ENCODE peak calls at places on chromosomes 3 and 15, in nine cellular contexts. C, F, K, L, G, U, P, O and N are unnamed samples.

GRCh38 chr3:123678108-123678511 is 93.3 kb upstream of the HACD2 start:
- DNase-seq in G (no peak), C (no peak), P (no peak), L (no peak), F (no peak), K (no peak), U (no peak), O (no peak), N (no peak)

GRCh38 chr15:23035964-23036566 is 3.3 kb downstream of the TUBGCP5 start:
- DNase-seq in O (peak; percentile 29), L (peak; percentile 75), P (no peak), C (peak; percentile 58), K (peak; percentile 36), U (no peak), F (no peak), G (no peak), N (peak; percentile 33)

GRCh38 chr3:124650798-124651197 is 79.5 kb upstream of the UMPS start:
- DNase-seq in L (no peak), G (no peak), O (no peak), K (no peak), U (no peak), P (no peak), C (no peak), F (no peak), N (no peak)

GRCh38 chr15:76147906-76148553 is 88.2 kb downstream of the TMEM266 start:
- DNase-seq in U (peak; percentile 61), F (no peak), K (peak; percentile 68), G (peak; percentile 60), O (peak; percentile 57), C (peak; percentile 41), L (peak; percentile 84), P (peak; percentile 64), N (no peak)

GRCh38 chr3:43455233-43455632 is 166.6 kb downstream of the ANO10 start:
- DNase-seq in O (no peak), P (no peak), G (no peak), L (peak; percentile 37), U (no peak), F (no peak), C (no peak), K (no peak), N (peak; percentile 13)

GRCh38 chr3:171640520-171641412 is 169.5 kb downstream of the PLD1 start:
- DNase-seq in P (no peak), F (peak; percentile 23), G (no peak), U (no peak), O (no peak), K (no peak), L (no peak), C (no peak), N (no peak)

GRCh38 chr15:62133141-62133540 is 31.9 kb downstream of the C2CD4B start:
- DNase-seq in U (no peak), P (no peak), G (no peak), F (no peak), K (no peak), C (no peak), L (no peak), O (no peak), N (no peak)

GRCh38 chr3:172749201-172749965 is 1.1 kb upstream of the ECT2 start:
- DNase-seq in L (no peak), O (no peak), P (no peak), K (peak; percentile 39), F (no peak), G (no peak), U (no peak), C (no peak), N (no peak)

GRCh38 chr3:73245459-73245858 is 184.0 kb downstream of the EBLN2 start:
- DNase-seq in K (no peak), P (no peak), L (no peak), F (no peak), G (no peak), U (no peak), C (peak; percentile 67), O (no peak), N (no peak)

GRCh38 chr3:87298111-87298718 is 21.8 kb upstream of the POU1F1 start:
- DNase-seq in F (no peak), G (no peak), L (peak; percentile 16), O (no peak), C (no peak), P (no peak), U (no peak), K (no peak), N (no peak)

GRCh38 chr3:102665183-102665582 is 230.4 kb downstream of the ZPLD1 start:
- DNase-seq in C (no peak), F (no peak), P (no peak), U (no peak), G (no peak), K (no peak), L (no peak), O (no peak), N (no peak)

GRCh38 chr3:184117649-184118048 is 17.5 kb upstream of the EIF2B5 start:
- DNase-seq in U (no peak), K (no peak), C (no peak), O (no peak), F (no peak), G (no peak), L (no peak), P (no peak), N (no peak)

GRCh38 chr3:99626415-99626788 is 12.0 kb upstream of the COL8A1 start:
- DNase-seq in F (no peak), K (no peak), P (no peak), O (no peak), U (no peak), G (no peak), C (no peak), L (no peak), N (no peak)

GRCh38 chr15:41506796-41507341 is 6.8 kb downstream of the LTK start:
- DNase-seq in F (no peak), G (no peak), K (no peak), C (peak; percentile 31), U (no peak), P (no peak), O (no peak), L (no peak), N (no peak)

GRCh38 chr3:170321326-170322034 is 36.0 kb upstream of the SKIL start:
- DNase-seq in G (no peak), L (no peak), F (no peak), P (no peak), K (no peak), U (no peak), C (peak; percentile 82), O (no peak), N (no peak)

GRCh38 chr3:134710313-134710680 is 59.5 kb upstream of the KY start:
- DNase-seq in F (no peak), U (no peak), K (no peak), L (no peak), G (no peak), P (no peak), O (no peak), C (no peak), N (no peak)

GRCh38 chr3:190281308-190282051 is 40.8 kb downstream of the CLDN1 start:
- DNase-seq in P (no peak), F (no peak), U (no peak), L (no peak), O (no peak), G (no peak), K (no peak), C (peak; percentile 43), N (no peak)

GRCh38 chr15:79090487-79091203 is at the start of gene RASGRF1:
- DNase-seq in C (no peak), L (no peak), G (peak; percentile 33), K (no peak), P (no peak), U (no peak), O (no peak), F (no peak), N (no peak)

DNA sequence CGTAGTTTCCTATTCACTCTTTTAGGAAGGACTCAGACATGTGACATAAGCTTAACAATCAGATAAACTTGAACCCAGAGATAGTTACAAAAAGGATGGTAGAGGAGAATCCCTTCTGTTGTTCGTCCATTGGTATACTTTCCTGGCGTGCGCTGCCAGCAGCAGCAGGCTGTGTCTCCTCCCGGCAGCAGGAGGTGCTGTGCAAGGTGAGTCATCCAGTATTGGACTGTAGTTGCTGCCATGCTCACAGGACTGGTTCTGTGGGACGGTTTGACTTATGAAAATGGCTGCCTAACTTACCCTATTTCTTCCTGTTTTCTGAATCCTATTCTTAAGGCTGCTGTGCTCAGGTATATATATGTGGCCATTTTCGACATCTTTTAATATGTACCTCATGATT is 253.4 kb upstream of the LRRC3B start:
- DNase-seq in P (no peak), G (no peak), K (no peak), O (no peak), F (no peak), U (no peak), L (no peak), C (no peak), N (no peak)
- TF ChIP-seq CTCF in P (no peak), G (no peak), K (no peak), O (no peak), F (no peak), U (no peak), L (no peak), C (no peak), N (no peak)

DNA sequence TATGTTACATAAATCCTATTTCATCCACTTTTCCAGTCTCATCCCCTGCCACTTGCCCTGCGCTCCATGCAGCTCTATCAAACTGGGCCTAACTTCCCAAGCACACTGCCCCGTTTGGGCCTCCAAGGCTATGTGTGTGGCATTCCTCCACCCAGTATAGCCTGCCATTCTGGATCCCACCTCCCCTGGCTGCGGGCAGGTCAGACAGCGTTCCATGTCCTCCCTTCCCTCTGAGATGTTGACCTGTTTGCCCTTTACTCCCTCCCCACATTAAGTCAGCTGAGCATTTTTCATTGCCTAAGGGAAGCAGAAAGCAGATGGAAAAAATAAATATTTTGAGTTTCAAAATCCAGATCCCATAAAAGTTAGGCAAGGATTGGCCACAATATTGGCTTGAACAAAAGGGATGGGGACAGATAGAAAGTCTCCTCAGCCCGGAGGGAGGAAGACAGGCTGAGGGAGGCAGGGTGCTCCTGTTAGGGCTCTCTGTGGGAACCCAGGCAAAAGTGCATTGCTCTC is 73.3 kb downstream of the CYP19A1 start:
- DNase-seq in G (no peak), P (no peak), L (no peak), O (no peak), U (no peak), F (no peak), K (no peak), C (no peak), N (no peak)
- H3K27me3 ChIP-seq in G (no peaks in the 10 kb centered on the region), P (peaks cover 31% of the 10 kb centered on the region), L (peaks cover 23% of the 10 kb centered on the region), O (peaks cover 38% of the 10 kb centered on the region), U (peaks cover 25% of the 10 kb centered on the region), F (peaks cover 50% of the 10 kb centered on the region), K (peaks cover 26% of the 10 kb centered on the region), C (peaks cover 36% of the 10 kb centered on the region), N (no peaks in the 10 kb centered on the region)

GRCh38 chr15:53976844-53977392 is 1.3 kb upstream of the UNC13C start:
- DNase-seq in F (no peak), O (no peak), L (no peak), U (no peak), P (peak; percentile 30), G (peak; percentile 72), K (no peak), C (no peak), N (no peak)
- TF ChIP-seq CTCF in F (no peak), O (no peak), L (no peak), U (no peak), P (no peak), G (peak; percentile 64), K (no peak), C (no peak), N (no peak)

DNA sequence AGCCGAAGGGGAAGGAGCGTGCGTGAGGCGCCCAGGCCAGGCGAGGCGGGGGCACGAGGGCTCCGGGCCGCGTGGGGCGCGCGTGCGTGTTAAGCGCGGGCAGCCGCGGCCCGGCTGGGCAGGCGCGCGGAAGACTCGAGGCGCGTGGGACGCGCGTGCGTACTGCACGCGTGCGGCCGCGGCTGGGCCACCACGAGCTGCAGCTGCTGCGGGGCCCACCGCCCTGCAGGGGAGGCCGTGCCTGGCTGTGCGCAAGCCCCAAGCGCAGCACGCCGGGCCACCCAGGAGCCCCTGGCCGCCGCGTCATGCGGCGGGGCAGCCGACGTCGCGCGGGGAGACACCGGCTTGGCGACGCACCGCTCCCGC is 619 bp upstream of the TRIM71 start:
- DNase-seq in G (no peak), L (no peak), U (no peak), F (no peak), O (no peak), K (no peak), C (no peak), P (no peak), N (no peak)
- H3K27me3 ChIP-seq in G (no peaks in the 10 kb centered on the region), L (peaks cover 37% of the 10 kb centered on the region), U (peaks cover 67% of the 10 kb centered on the region), F (peaks cover 76% of the 10 kb centered on the region), O (peaks cover 43% of the 10 kb centered on the region), K (peaks cover 70% of the 10 kb centered on the region), C (peaks cover 38% of the 10 kb centered on the region), P (peaks cover 69% of the 10 kb centered on the region), N (no peaks in the 10 kb centered on the region)